ENCODE peak calls at places on chromosomes 3 and 15, in four cellular contexts. H is neural progenitor cell; R is uterus; E is CD8-positive, alpha-beta T cell. L is an unnamed sample. For H3K9me3, the result is how much of the 10 kb centered on the place peaks cover.

GRCh38 chr3:123202451-123202850 is 708 bp downstream of the SEC22A start:
- DNase-seq in H (peak), R (peak), E (no peak), L (no peak)

GRCh38 chr15:29682781-29683180 is 139.5 kb downstream of the TJP1 start:
- DNase-seq in H (no peak), R (no peak), E (no peak), L (no peak)

GRCh38 chr3:47054414-47054813 is 74.9 kb downstream of the NBEAL2 start:
- DNase-seq in H (no peak), R (no peak), E (no peak), L (no peak)

GRCh38 chr15:68463996-68464395 is 32.0 kb upstream of the ITGA11 start:
- DNase-seq in H (no peak), R (no peak), E (no peak), L (no peak)

GRCh38 chr15:48800811-48801460 is 9.9 kb downstream of the CEP152 start:
- DNase-seq in H (no peak), R (no peak), E (no peak), L (no peak)

GRCh38 chr15:74203914-74204431 is 1.4 kb upstream of the STRA6 start:
- DNase-seq in H (peak), R (no peak), E (no peak), L (peak)

GRCh38 chr3:38128303-38128655 is 8.6 kb downstream of the ACAA1 start:
- DNase-seq in H (no peak), R (peak), E (peak), L (no peak)

GRCh38 chr3:129490273-129490675 is 38.2 kb upstream of the RHO start:
- DNase-seq in H (peak), R (peak), E (peak), L (peak)

GRCh38 chr3:89692601-89693000 is 585.2 kb downstream of the EPHA3 start:
- DNase-seq in H (no peak), R (no peak), E (no peak), L (no peak)

GRCh38 chr15:31297221-31297879 is 29.3 kb upstream of the KLF13 start:
- DNase-seq in H (no peak), R (no peak), E (no peak), L (no peak)

GRCh38 chr3:117722856-117723255 is 1013.3 kb downstream of the TUSC7 start:
- DNase-seq in H (no peak), R (no peak), E (no peak), L (no peak)

GRCh38 chr3:149670742-149671492 is 13.1 kb upstream of the WWTR1 start:
- DNase-seq in H (peak), R (peak), E (no peak), L (no peak)

GRCh38 chr15:69807752-69808151 is 290.0 kb downstream of the TLE3 start:
- DNase-seq in H (no peak), R (no peak), E (no peak), L (no peak)

GRCh38 chr15:59456114-59456513 is 18.1 kb downstream of the FAM81A start:
- DNase-seq in H (no peak), R (no peak), E (no peak), L (no peak)

GRCh38 chr15:73965730-73966103 is 26.4 kb downstream of the STOML1 start:
- DNase-seq in H (no peak), R (no peak), E (no peak), L (no peak)

GRCh38 chr3:31105438-31106077 is 211.1 kb upstream of the GADL1 start:
- DNase-seq in H (no peak), R (no peak), E (no peak), L (no peak)

GRCh38 chr3:188385295-188385694 is 231.3 kb downstream of the LPP start:
- DNase-seq in H (no peak), R (no peak), E (no peak), L (no peak)

DNA sequence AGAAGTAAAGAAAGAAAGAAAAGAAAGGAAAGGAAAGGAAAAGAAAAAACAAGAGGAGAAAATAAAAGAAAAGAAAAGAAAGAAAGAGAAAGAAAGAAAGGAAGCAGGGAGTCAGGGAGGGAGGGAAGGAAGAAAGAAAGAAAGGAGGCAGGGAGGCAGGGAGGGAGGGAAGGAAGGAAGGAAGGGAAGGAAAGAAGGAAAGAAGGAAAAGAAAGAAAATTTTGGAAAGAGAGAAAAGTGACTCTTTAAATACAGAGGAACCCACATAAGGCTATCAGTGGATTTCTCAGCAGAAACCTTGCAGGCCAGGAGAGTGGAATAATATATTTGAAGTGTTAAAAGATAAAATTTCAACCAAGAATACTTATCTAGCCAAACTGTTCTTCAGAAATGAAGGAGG is 44.2 kb upstream of the GNB4 start:
- DNase-seq in H (no peak), R (no peak), E (no peak), L (no peak)
- H3K9me3 ChIP-seq in H (under half), R (under half), E (under half), L (half or more)

DNA sequence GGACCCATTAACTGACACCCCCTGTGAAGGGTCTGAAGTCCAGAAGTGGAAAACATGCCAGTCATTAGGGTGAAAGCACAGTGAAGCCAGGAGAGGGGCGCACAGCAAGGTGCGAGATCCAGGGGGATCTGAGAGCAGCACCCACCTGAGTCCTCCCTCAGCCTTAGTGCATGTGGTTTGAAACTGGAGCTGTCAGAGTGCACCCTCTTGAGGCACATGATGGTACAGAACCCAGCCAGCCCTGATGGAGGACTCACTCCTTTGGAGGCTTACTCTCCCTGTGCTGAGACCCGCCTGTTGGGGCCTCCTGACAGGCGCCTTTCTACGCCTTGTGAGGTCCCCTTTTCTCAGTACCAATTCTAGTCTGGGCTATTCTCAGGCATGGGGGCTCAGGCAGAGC is 77.8 kb downstream of the IL20RB start:
- DNase-seq in H (peak), R (no peak), E (no peak), L (no peak)
- H3K9me3 ChIP-seq in H (under half), R (under half), E (under half), L (under half)

GRCh38 chr3:197209366-197210260 is 88.8 kb downstream of the DLG1 start:
- DNase-seq in H (peak), R (no peak), E (no peak), L (no peak)

GRCh38 chr3:197203714-197204146 is 94.7 kb downstream of the DLG1 start:
- DNase-seq in H (peak), R (no peak), E (no peak), L (no peak)

GRCh38 chr3:197205265-197205664 is 93.1 kb downstream of the DLG1 start:
- DNase-seq in H (no peak), R (no peak), E (no peak), L (no peak)

GRCh38 chr3:197204729-197205128 is 93.7 kb downstream of the DLG1 start:
- DNase-seq in H (no peak), R (no peak), E (no peak), L (no peak)

DNA sequence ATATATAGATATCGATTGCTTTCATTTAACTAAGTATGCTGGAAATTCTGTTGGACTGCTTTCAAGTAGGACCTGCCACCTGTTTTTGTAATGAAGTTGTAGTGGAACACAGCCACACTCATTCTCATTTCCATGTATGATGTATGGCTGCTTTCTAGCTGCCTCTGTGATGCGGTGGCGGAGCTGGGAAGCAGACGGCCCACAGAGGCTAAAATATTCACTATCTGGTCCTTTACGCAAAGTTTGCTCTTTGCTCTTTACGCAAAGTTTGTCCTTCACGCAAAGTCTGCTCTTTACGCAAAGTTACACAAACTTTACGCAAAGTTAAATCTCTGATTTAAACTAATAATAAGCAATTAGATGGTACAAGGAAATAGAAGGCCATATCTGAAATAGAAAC is 91.5 kb downstream of the DLG1 start:
- DNase-seq in H (no peak), R (no peak), E (no peak), L (no peak)
- H3K9me3 ChIP-seq in H (under half), R (under half), E (under half), L (under half)

GRCh38 chr3:44734646-44735168 is 5.3 kb downstream of the ZNF501 start:
- DNase-seq in H (no peak), R (no peak), E (no peak), L (no peak)

DNA sequence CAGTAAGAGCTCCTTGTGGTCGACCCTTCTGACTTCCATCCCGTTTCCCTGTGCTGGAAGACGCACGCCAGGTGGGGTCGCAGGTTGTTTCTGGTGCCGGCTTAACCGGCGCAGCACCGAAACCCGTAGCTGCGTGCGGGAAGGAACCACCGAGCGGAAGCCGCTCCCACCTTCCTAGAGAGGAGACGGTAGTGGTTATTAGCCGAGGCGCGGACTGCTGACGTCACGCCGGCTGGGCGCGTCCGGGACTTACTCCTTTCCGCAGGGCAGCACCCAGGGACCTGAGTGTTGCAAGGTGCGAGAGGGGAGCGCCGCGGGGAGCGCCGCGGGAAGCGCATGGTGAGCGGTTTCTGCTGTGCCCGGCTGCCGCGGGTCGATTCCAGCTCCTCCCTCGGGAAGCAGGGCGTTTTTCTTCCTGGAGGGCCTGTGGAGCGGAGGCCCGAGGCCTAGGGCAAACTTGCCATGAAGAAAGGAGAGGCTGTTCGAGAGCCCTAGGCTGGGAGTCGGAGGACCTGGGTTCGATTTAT is at the start of gene ZNF501:
- DNase-seq in H (peak), R (peak), E (peak), L (peak)
- H3K9me3 ChIP-seq in H (under half), R (under half), E (under half), L (half or more)

DNA sequence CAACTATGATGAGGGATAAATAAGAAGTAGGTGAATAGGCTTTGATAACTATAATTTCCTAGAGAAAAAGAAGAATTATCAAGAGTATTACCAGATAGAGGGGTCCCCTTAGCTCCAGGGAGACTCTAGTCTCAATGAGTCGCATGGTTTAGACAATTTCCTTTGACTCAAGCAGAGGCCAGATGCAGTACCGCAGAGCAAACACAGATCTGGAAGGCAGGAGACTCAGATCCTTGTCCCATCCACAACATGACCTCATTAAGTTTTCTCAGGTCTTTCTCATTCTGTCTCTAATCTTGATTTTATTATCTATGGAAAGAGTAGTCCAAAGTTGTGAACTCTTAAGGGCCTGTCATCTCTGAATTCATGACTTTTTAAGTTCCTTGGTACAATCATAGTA is 987.9 kb downstream of the NTRK3 start:
- DNase-seq in H (no peak), R (no peak), E (no peak), L (no peak)
- H3K9me3 ChIP-seq in H (under half), R (under half), E (under half), L (under half)

GRCh38 chr3:189573004-189573403 is 58.2 kb upstream of the TP63 start:
- DNase-seq in H (no peak), R (no peak), E (no peak), L (no peak)

GRCh38 chr3:189569473-189569872 is 61.7 kb upstream of the TP63 start:
- DNase-seq in H (no peak), R (no peak), E (no peak), L (no peak)

GRCh38 chr3:189570916-189571315 is 60.3 kb upstream of the TP63 start:
- DNase-seq in H (no peak), R (no peak), E (no peak), L (no peak)

GRCh38 chr3:189568931-189569330 is 62.3 kb upstream of the TP63 start:
- DNase-seq in H (no peak), R (no peak), E (no peak), L (no peak)

DNA sequence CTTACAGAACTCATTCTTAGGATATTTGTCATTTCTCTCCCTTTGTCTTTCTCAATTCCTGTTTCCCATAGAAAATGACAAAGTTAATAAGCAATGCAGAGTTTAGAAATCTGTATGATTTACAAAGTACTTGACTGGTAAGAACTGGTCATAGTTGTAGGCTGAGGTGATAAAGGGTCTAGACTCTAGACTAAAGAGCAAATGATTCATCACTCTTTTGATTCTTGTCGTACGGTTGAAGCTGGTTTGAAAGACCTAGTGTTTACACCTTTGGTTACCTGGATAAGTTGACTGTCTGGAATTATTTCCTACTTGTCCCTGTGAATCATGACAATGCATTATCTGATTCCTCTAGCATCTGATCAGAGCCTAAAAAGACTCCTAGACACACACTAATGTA is 58.9 kb upstream of the TP63 start:
- DNase-seq in H (no peak), R (no peak), E (no peak), L (no peak)
- H3K9me3 ChIP-seq in H (under half), R (under half), E (under half), L (under half)

GRCh38 chr3:76043746-76044145 is 258.4 kb upstream of the ZNF717 start:
- DNase-seq in H (peak), R (no peak), E (no peak), L (no peak)

GRCh38 chr3:76034652-76035051 is 249.3 kb upstream of the ZNF717 start:
- DNase-seq in H (no peak), R (no peak), E (no peak), L (no peak)

GRCh38 chr3:76040946-76041345 is 255.6 kb upstream of the ZNF717 start:
- DNase-seq in H (no peak), R (no peak), E (no peak), L (no peak)

GRCh38 chr3:76038949-76039348 is 253.6 kb upstream of the ZNF717 start:
- DNase-seq in H (peak), R (no peak), E (no peak), L (no peak)

DNA sequence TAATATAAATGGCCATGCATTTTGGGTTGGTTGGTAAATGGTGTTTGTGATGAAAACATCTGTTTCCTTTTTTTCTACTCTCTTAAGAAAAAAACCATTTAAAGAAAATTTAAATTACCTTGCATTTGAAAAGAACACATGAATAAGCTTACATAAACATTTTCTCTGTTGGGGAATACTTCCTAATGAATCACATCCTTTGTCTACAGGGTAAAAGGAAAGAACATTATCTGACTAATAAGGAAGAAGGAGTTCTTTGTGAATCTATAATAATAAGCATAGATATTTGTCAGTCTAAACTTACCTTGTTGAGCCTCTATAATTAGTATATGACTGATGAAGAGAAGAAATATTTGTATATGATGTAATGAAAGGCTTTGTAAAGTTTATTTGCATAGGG is 254.1 kb upstream of the ZNF717 start:
- DNase-seq in H (no peak), R (no peak), E (no peak), L (no peak)
- H3K9me3 ChIP-seq in H (under half), R (under half), E (under half), L (under half)